ENCODE peak calls at places on chromosomes 1 and 21, in nine cellular contexts. One of them, this sample, is unnamed.

GRCh38 chr1:156912861-156913808 is 7.3 kb upstream of the LRRC71 start:
- DNase-seq in stomach: no peak
- DNase-seq in GM12865: no peak
- DNase-seq in colonic mucosa: no peak
- DNase-seq in OCI-LY7: no peak
- DNase-seq in IMR-90: no peak
- DNase-seq in pancreas: no peak
- DNase-seq in BJ: no peak
- DNase-seq in fibroblast of lung: no peak
- DNase-seq in this sample: no peak

GRCh38 chr1:224245188-224245587 is 62.1 kb downstream of the DEGS1 start:
- DNase-seq in stomach: no peak
- DNase-seq in fibroblast of lung: peak; percentile 20
- DNase-seq in pancreas: no peak
- DNase-seq in colonic mucosa: peak; percentile 43
- DNase-seq in IMR-90: peak; percentile 55
- DNase-seq in GM12865: peak; percentile 47
- DNase-seq in BJ: no peak
- DNase-seq in OCI-LY7: peak; percentile 88
- DNase-seq in this sample: peak; percentile 51

GRCh38 chr1:209652121-209652742 is at the start of gene LAMB3:
- DNase-seq in colonic mucosa: peak; percentile 92
- DNase-seq in IMR-90: no peak
- DNase-seq in OCI-LY7: no peak
- DNase-seq in fibroblast of lung: no peak
- DNase-seq in BJ: no peak
- DNase-seq in stomach: peak; percentile 79
- DNase-seq in pancreas: peak; percentile 69
- DNase-seq in GM12865: no peak
- DNase-seq in this sample: no peak

GRCh38 chr1:225949041-225949440 is 8.0 kb upstream of the LEFTY2 start:
- DNase-seq in OCI-LY7: no peak
- DNase-seq in BJ: no peak
- DNase-seq in IMR-90: no peak
- DNase-seq in colonic mucosa: no peak
- DNase-seq in fibroblast of lung: no peak
- DNase-seq in GM12865: no peak
- DNase-seq in pancreas: no peak
- DNase-seq in stomach: no peak
- DNase-seq in this sample: no peak

GRCh38 chr1:169368406-169368769 is 393 bp downstream of the BLZF1 start:
- DNase-seq in GM12865: peak; percentile 40
- DNase-seq in pancreas: no peak
- DNase-seq in colonic mucosa: peak; percentile 28
- DNase-seq in stomach: peak; percentile 26
- DNase-seq in fibroblast of lung: peak; percentile 23
- DNase-seq in IMR-90: peak; percentile 2
- DNase-seq in OCI-LY7: peak; percentile 29
- DNase-seq in BJ: no peak
- DNase-seq in this sample: no peak

GRCh38 chr21:35753308-35753707 is 307.0 kb downstream of the SETD4 start:
- DNase-seq in stomach: no peak
- DNase-seq in colonic mucosa: no peak
- DNase-seq in IMR-90: no peak
- DNase-seq in BJ: no peak
- DNase-seq in pancreas: no peak
- DNase-seq in GM12865: no peak
- DNase-seq in OCI-LY7: no peak
- DNase-seq in fibroblast of lung: no peak
- DNase-seq in this sample: no peak

GRCh38 chr1:113756461-113756860 is 2.8 kb downstream of the PHTF1 start:
- DNase-seq in stomach: no peak
- DNase-seq in OCI-LY7: no peak
- DNase-seq in IMR-90: no peak
- DNase-seq in BJ: no peak
- DNase-seq in pancreas: no peak
- DNase-seq in GM12865: no peak
- DNase-seq in colonic mucosa: no peak
- DNase-seq in fibroblast of lung: no peak
- DNase-seq in this sample: no peak

GRCh38 chr1:204357551-204357950 is 2.2 kb downstream of the PLEKHA6 start:
- DNase-seq in stomach: peak; percentile 36
- DNase-seq in pancreas: no peak
- DNase-seq in BJ: no peak
- DNase-seq in fibroblast of lung: no peak
- DNase-seq in colonic mucosa: no peak
- DNase-seq in OCI-LY7: no peak
- DNase-seq in GM12865: no peak
- DNase-seq in IMR-90: no peak
- DNase-seq in this sample: peak; percentile 43

GRCh38 chr1:39130297-39130696 is 74.2 kb upstream of the MACF1 start:
- DNase-seq in OCI-LY7: no peak
- DNase-seq in fibroblast of lung: peak; percentile 97
- DNase-seq in pancreas: no peak
- DNase-seq in IMR-90: peak; percentile 87
- DNase-seq in stomach: no peak
- DNase-seq in colonic mucosa: no peak
- DNase-seq in BJ: no peak
- DNase-seq in GM12865: no peak
- DNase-seq in this sample: peak; percentile 94

GRCh38 chr1:215957692-215958091 is 390.6 kb downstream of the KCTD3 start:
- DNase-seq in GM12865: no peak
- DNase-seq in colonic mucosa: no peak
- DNase-seq in fibroblast of lung: peak; percentile 13
- DNase-seq in OCI-LY7: no peak
- DNase-seq in stomach: no peak
- DNase-seq in BJ: no peak
- DNase-seq in IMR-90: peak; percentile 66
- DNase-seq in pancreas: no peak
- DNase-seq in this sample: peak; percentile 15

GRCh38 chr1:958823-959729 is at the start of gene NOC2L:
- DNase-seq in IMR-90: peak; percentile 79
- DNase-seq in BJ: no peak
- DNase-seq in GM12865: peak; percentile 94
- DNase-seq in fibroblast of lung: peak; percentile 80
- DNase-seq in colonic mucosa: peak; percentile 96
- DNase-seq in OCI-LY7: peak; percentile 90
- DNase-seq in stomach: peak; percentile 96
- DNase-seq in pancreas: peak; percentile 97
- DNase-seq in this sample: peak; percentile 88

GRCh38 chr1:61320575-61320974 is 238.2 kb downstream of the NFIA start:
- DNase-seq in colonic mucosa: no peak
- DNase-seq in stomach: no peak
- DNase-seq in OCI-LY7: no peak
- DNase-seq in GM12865: no peak
- DNase-seq in pancreas: no peak
- DNase-seq in BJ: no peak
- DNase-seq in IMR-90: no peak
- DNase-seq in fibroblast of lung: no peak
- DNase-seq in this sample: no peak

GRCh38 chr1:11880911-11881748 is 22.4 kb upstream of the NPPB start:
- DNase-seq in OCI-LY7: no peak
- DNase-seq in stomach: no peak
- DNase-seq in IMR-90: no peak
- DNase-seq in BJ: no peak
- DNase-seq in fibroblast of lung: no peak
- DNase-seq in pancreas: no peak
- DNase-seq in GM12865: no peak
- DNase-seq in colonic mucosa: no peak
- DNase-seq in this sample: no peak

GRCh38 chr21:45351526-45352275 is 53.3 kb upstream of the COL18A1 start:
- DNase-seq in BJ: no peak
- DNase-seq in pancreas: peak; percentile 44
- DNase-seq in stomach: no peak
- DNase-seq in colonic mucosa: no peak
- DNase-seq in OCI-LY7: no peak
- DNase-seq in IMR-90: peak; percentile 27
- DNase-seq in fibroblast of lung: peak; percentile 50
- DNase-seq in GM12865: no peak
- DNase-seq in this sample: no peak

GRCh38 chr21:32813265-32813903 is 41.8 kb upstream of the PAXBP1 start:
- DNase-seq in colonic mucosa: no peak
- DNase-seq in stomach: no peak
- DNase-seq in OCI-LY7: peak; percentile 13
- DNase-seq in BJ: no peak
- DNase-seq in pancreas: no peak
- DNase-seq in fibroblast of lung: no peak
- DNase-seq in GM12865: peak; percentile 44
- DNase-seq in IMR-90: no peak
- DNase-seq in this sample: no peak

GRCh38 chr21:43287111-43287973 is 118.5 kb downstream of the CRYAA start:
- DNase-seq in OCI-LY7: no peak
- DNase-seq in pancreas: no peak
- DNase-seq in GM12865: no peak
- DNase-seq in IMR-90: no peak
- DNase-seq in BJ: no peak
- DNase-seq in colonic mucosa: no peak
- DNase-seq in fibroblast of lung: no peak
- DNase-seq in stomach: peak; percentile 44
- DNase-seq in this sample: no peak

GRCh38 chr1:94702440-94702810 is 117.7 kb upstream of the SLC44A3 start:
- DNase-seq in pancreas: no peak
- DNase-seq in IMR-90: peak; percentile 38
- DNase-seq in fibroblast of lung: no peak
- DNase-seq in BJ: peak; percentile 61
- DNase-seq in GM12865: no peak
- DNase-seq in OCI-LY7: no peak
- DNase-seq in stomach: no peak
- DNase-seq in colonic mucosa: no peak
- DNase-seq in this sample: peak; percentile 46

GRCh38 chr1:202959276-202959620 is 1.1 kb upstream of the ADIPOR1 start:
- DNase-seq in colonic mucosa: no peak
- DNase-seq in fibroblast of lung: peak; percentile 58
- DNase-seq in GM12865: no peak
- DNase-seq in pancreas: no peak
- DNase-seq in BJ: no peak
- DNase-seq in stomach: no peak
- DNase-seq in OCI-LY7: no peak
- DNase-seq in IMR-90: peak; percentile 74
- DNase-seq in this sample: no peak

GRCh38 chr1:116152950-116153691 is 41.9 kb downstream of the MAB21L3 start:
- DNase-seq in fibroblast of lung: no peak
- DNase-seq in IMR-90: no peak
- DNase-seq in stomach: no peak
- DNase-seq in BJ: no peak
- DNase-seq in pancreas: no peak
- DNase-seq in OCI-LY7: no peak
- DNase-seq in GM12865: no peak
- DNase-seq in colonic mucosa: peak; percentile 71
- DNase-seq in this sample: no peak

DNA sequence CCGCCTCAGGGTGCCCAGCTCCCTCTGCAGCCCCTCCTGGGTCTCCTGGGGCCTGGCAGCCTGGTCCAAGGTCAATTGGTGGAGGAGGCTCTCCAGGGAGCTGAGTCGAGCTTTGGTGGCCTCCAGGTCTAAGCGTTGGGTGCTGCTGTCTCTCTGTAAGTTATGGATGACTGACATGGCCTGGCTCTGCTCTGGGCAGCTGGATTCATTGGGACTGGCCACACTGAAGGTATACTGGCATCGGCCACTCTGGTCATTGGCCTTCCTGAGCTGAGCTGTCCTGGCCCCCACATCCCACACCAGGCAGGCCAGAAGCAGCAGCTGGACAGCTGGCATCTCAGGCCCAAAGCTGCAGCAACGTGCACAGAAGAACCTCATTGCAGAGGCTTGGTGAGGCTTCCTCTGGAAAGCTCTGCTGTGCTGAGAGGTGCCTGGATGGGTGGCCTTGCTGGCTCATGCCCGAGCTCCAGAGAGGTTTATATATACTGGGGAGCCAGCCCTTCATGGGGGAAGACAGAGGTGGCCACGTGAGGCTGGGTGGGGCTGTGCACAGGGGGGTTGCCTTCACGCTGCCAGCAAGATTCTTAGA is at the start of gene MYOC:
- DNase-seq in BJ: no peak
- DNase-seq in pancreas: peak; percentile 32
- DNase-seq in fibroblast of lung: no peak
- DNase-seq in GM12865: no peak
- DNase-seq in colonic mucosa: no peak
- DNase-seq in OCI-LY7: no peak
- DNase-seq in stomach: no peak
- DNase-seq in IMR-90: no peak
- DNase-seq in this sample: no peak
- TF ChIP-seq CTCF in BJ: no peak
- TF ChIP-seq CTCF in pancreas: no peak
- TF ChIP-seq CTCF in fibroblast of lung: no peak
- TF ChIP-seq CTCF in GM12865: no peak
- TF ChIP-seq CTCF in colonic mucosa: no peak
- TF ChIP-seq CTCF in OCI-LY7: no peak
- TF ChIP-seq CTCF in stomach: no peak
- TF ChIP-seq CTCF in IMR-90: no peak
- TF ChIP-seq CTCF in this sample: no peak

GRCh38 chr1:66335859-66336640 is 197.9 kb upstream of the SGIP1 start:
- DNase-seq in GM12865: peak; percentile 96
- DNase-seq in colonic mucosa: peak; percentile 50
- DNase-seq in stomach: peak; percentile 63
- DNase-seq in OCI-LY7: peak; percentile 93
- DNase-seq in fibroblast of lung: no peak
- DNase-seq in pancreas: no peak
- DNase-seq in IMR-90: peak; percentile 61
- DNase-seq in BJ: no peak
- DNase-seq in this sample: peak; percentile 96
- H3K4me3 ChIP-seq in GM12865: peak overlapping the region; percentile 63
- H3K4me3 ChIP-seq in colonic mucosa: peak overlapping the region; percentile 10
- H3K4me3 ChIP-seq in stomach: peak overlapping the region; percentile 47
- H3K4me3 ChIP-seq in OCI-LY7: peak overlapping the region; percentile 77
- H3K4me3 ChIP-seq in fibroblast of lung: no peak overlapping the region
- H3K4me3 ChIP-seq in pancreas: no peak overlapping the region
- H3K4me3 ChIP-seq in IMR-90: peak overlapping the region; percentile 13
- H3K4me3 ChIP-seq in BJ: peak overlapping the region; percentile 60
- H3K4me3 ChIP-seq in this sample: peak overlapping the region; percentile 62

GRCh38 chr1:44239337-44239960 is 26.2 kb downstream of the DMAP1 start:
- DNase-seq in pancreas: peak; percentile 60
- DNase-seq in IMR-90: peak; percentile 34
- DNase-seq in BJ: no peak
- DNase-seq in fibroblast of lung: peak; percentile 29
- DNase-seq in GM12865: no peak
- DNase-seq in stomach: no peak
- DNase-seq in colonic mucosa: no peak
- DNase-seq in OCI-LY7: no peak
- DNase-seq in this sample: peak; percentile 27
- TF ChIP-seq CTCF in pancreas: no peak
- TF ChIP-seq CTCF in IMR-90: peak; percentile 37
- TF ChIP-seq CTCF in BJ: peak; percentile 58
- TF ChIP-seq CTCF in fibroblast of lung: no peak
- TF ChIP-seq CTCF in GM12865: no peak
- TF ChIP-seq CTCF in stomach: no peak
- TF ChIP-seq CTCF in colonic mucosa: no peak
- TF ChIP-seq CTCF in OCI-LY7: no peak
- TF ChIP-seq CTCF in this sample: peak; percentile 11

DNA sequence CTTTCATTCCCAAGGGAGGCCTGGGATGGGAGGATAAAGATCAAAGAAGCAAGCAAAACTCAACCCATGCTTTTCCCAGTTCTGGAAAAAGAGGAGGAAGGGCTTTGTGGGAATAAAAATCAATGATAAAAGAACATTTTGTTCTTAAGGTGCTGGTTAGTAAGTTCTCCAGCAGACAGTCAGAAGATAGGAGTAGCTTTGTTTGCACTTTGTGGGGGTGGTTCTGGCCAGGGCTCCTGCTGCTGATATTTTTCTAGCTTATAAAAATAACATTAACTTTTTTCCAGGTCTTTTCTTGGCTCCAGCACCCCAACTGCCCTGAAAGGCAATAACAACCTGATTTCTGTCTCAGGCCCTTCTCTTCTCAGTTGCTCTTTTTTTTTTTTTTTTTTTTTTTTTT is 220.0 kb downstream of the FGGY start:
- DNase-seq in fibroblast of lung: peak; percentile 54
- DNase-seq in IMR-90: no peak
- DNase-seq in colonic mucosa: no peak
- DNase-seq in stomach: no peak
- DNase-seq in BJ: no peak
- DNase-seq in pancreas: no peak
- DNase-seq in GM12865: no peak
- DNase-seq in OCI-LY7: no peak
- DNase-seq in this sample: peak; percentile 65
- H3K4me3 ChIP-seq in fibroblast of lung: no peak overlapping the region
- H3K4me3 ChIP-seq in IMR-90: no peak overlapping the region
- H3K4me3 ChIP-seq in colonic mucosa: no peak overlapping the region
- H3K4me3 ChIP-seq in stomach: no peak overlapping the region
- H3K4me3 ChIP-seq in BJ: no peak overlapping the region
- H3K4me3 ChIP-seq in pancreas: no peak overlapping the region
- H3K4me3 ChIP-seq in GM12865: no peak overlapping the region
- H3K4me3 ChIP-seq in OCI-LY7: no peak overlapping the region
- H3K4me3 ChIP-seq in this sample: no peak overlapping the region